ENCODE peak calls at places on chromosomes 6 and 20, in eight cellular contexts. Q is endodermal cell, X is thyroid gland, O is AG09309, A is A549, R is GM06990, N is keratinocyte, I is body of pancreas. U is an unnamed sample.

GRCh38 chr20:17657898-17658647 is 24.0 kb downstream of the RRBP1 start:
- DNase-seq in Q (no peak), X (no peak), O (no peak), R (no peak), N (no peak), A (no peak), I (peak), U (no peak)

GRCh38 chr20:35657271-35657670 is 7.4 kb downstream of the CPNE1 start:
- DNase-seq in X (no peak), A (no peak), I (no peak), Q (no peak), N (no peak), O (no peak), R (no peak), U (no peak)

GRCh38 chr20:61331542-61331941 is 79.5 kb downstream of the CDH4 start:
- DNase-seq in R (peak), N (no peak), A (no peak), O (no peak), X (no peak), Q (peak), I (no peak), U (no peak)

GRCh38 chr6:144106206-144106605 is 10.8 kb upstream of the SF3B5 start:
- DNase-seq in N (no peak), Q (no peak), O (no peak), X (peak), A (no peak), R (no peak), I (no peak), U (no peak)

GRCh38 chr6:138275976-138276375 is 57.7 kb upstream of the PBOV1 start:
- DNase-seq in Q (peak), N (peak), A (no peak), R (no peak), O (no peak), I (no peak), X (no peak), U (no peak)

GRCh38 chr6:96841241-96841824 is 4.1 kb upstream of the GPR63 start:
- DNase-seq in X (no peak), R (no peak), N (no peak), O (no peak), Q (no peak), I (no peak), A (no peak), U (no peak)

GRCh38 chr6:73521351-73522254 is 771 bp upstream of the EEF1A1 start:
- DNase-seq in N (no peak), A (peak), R (no peak), X (no peak), O (peak), Q (no peak), I (no peak), U (peak)

GRCh38 chr6:86609549-86610388 is 327.6 kb upstream of the HTR1E start:
- DNase-seq in A (no peak), O (no peak), R (no peak), N (no peak), I (no peak), X (no peak), Q (no peak), U (no peak)

GRCh38 chr20:43095034-43095433 is 94.7 kb downstream of the PTPRT start:
- DNase-seq in O (no peak), Q (no peak), A (no peak), R (no peak), X (no peak), I (no peak), N (no peak), U (no peak)

GRCh38 chr20:63574156-63574828 is at the start of gene HELZ2:
- DNase-seq in O (no peak), R (no peak), N (no peak), A (no peak), I (peak), Q (peak), X (peak), U (no peak)

GRCh38 chr6:97186416-97186999 is 96.5 kb downstream of the MMS22L start:
- DNase-seq in O (peak), R (peak), Q (peak), A (peak), I (peak), N (no peak), X (peak), U (peak)

GRCh38 chr6:52116605-52116948 is 29.2 kb upstream of the PKHD1 start:
- DNase-seq in N (no peak), Q (no peak), R (no peak), X (no peak), I (no peak), O (no peak), A (no peak), U (no peak)

GRCh38 chr6:52503853-52504777 is 72.7 kb downstream of the TRAM2 start:
- DNase-seq in O (no peak), A (peak), Q (peak), X (peak), N (peak), R (no peak), I (peak), U (no peak)

GRCh38 chr6:156701961-156702360 is 75.2 kb upstream of the ARID1B start:
- DNase-seq in A (no peak), X (no peak), R (no peak), O (no peak), I (no peak), N (no peak), Q (no peak), U (no peak)

GRCh38 chr20:48706116-48706656 is 121.6 kb downstream of the PREX1 start:
- DNase-seq in O (no peak), Q (no peak), A (no peak), I (no peak), N (no peak), X (no peak), R (no peak), U (no peak)

GRCh38 chr6:13511913-13512717 is 24.7 kb upstream of the GFOD1 start:
- DNase-seq in N (no peak), R (no peak), X (peak), O (no peak), Q (no peak), A (no peak), I (no peak), U (no peak)

GRCh38 chr6:5175195-5175594 is 85.6 kb downstream of the LYRM4 start:
- DNase-seq in O (no peak), N (no peak), R (no peak), A (peak), I (no peak), X (no peak), Q (peak), U (no peak)

GRCh38 chr20:46899619-46900018 is 5.0 kb downstream of the EYA2 start:
- DNase-seq in O (no peak), N (no peak), Q (no peak), X (no peak), R (no peak), I (no peak), A (no peak), U (no peak)

GRCh38 chr20:32333181-32333987 is 24.7 kb upstream of the ASXL1 start:
- DNase-seq in I (no peak), O (no peak), N (no peak), Q (no peak), A (no peak), X (no peak), R (peak), U (no peak)

GRCh38 chr6:138526822-138527235 is 27.5 kb upstream of the NHSL1 start:
- DNase-seq in X (no peak), I (no peak), R (no peak), Q (no peak), N (no peak), O (no peak), A (no peak), U (no peak)

GRCh38 chr6:72552938-72553337 is 68.9 kb upstream of the KCNQ5 start:
- DNase-seq in O (no peak), Q (no peak), X (no peak), N (peak), I (no peak), A (peak), R (no peak), U (no peak)

GRCh38 chr6:84645000-84645399 is 119.4 kb downstream of the TBX18 start:
- DNase-seq in N (no peak), R (no peak), A (peak), Q (no peak), X (no peak), O (no peak), I (no peak), U (no peak)

GRCh38 chr20:63697357-63697867 is 960 bp downstream of the TNFRSF6B start:
- DNase-seq in O (no peak), N (no peak), I (peak), A (no peak), R (no peak), Q (peak), X (no peak), U (no peak)

GRCh38 chr6:113632220-113632864 is 224.8 kb upstream of the MARCKS start:
- DNase-seq in O (peak), A (peak), R (peak), Q (no peak), X (no peak), I (peak), N (peak), U (peak)

GRCh38 chr6:40328376-40328987 is 258.7 kb downstream of the LRFN2 start:
- DNase-seq in X (peak), R (no peak), N (peak), I (peak), O (no peak), A (peak), Q (peak), U (no peak)

GRCh38 chr20:24783631-24784492 is 165.2 kb upstream of the CST7 start:
- DNase-seq in Q (peak), O (no peak), X (peak), I (no peak), A (peak), R (no peak), N (no peak), U (no peak)

DNA sequence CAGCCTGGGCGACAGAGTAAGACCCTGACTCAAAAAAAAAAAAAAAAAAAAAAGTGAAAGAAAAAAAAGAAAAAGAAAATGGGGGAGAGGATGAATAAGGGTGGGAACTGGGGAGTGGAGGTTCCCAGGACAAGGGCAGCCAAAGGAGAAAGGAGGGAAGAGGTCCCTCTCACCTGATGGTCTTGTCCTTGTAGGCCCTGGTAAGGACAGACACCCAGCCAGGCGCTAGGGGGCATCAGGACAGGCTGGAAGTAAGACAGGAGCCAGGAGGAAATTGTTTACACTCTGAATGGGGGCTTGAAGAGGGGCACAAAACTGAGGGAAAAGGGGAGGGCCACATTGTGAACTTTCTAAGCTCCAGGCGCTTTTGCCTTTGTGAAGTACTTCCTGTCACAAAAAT is 2.3 kb upstream of the ALDH5A1 start:
- DNase-seq in I (peak), A (peak), O (no peak), R (no peak), X (peak), N (no peak), Q (peak), U (no peak)
- TF ChIP-seq CTCF in I (peak), A (peak), O (peak), R (peak), X (no peak), N (no peak), Q (peak), U (peak)

GRCh38 chr6:33779895-33780294 is 9.0 kb downstream of the LEMD2 start:
- DNase-seq in R (no peak), X (no peak), I (no peak), N (no peak), O (no peak), A (no peak), Q (no peak), U (no peak)

GRCh38 chr6:33782561-33782960 is 6.4 kb downstream of the LEMD2 start:
- DNase-seq in R (no peak), O (no peak), A (no peak), N (no peak), X (no peak), I (no peak), Q (no peak), U (no peak)

GRCh38 chr6:33783781-33784520 is 5.0 kb downstream of the LEMD2 start:
- DNase-seq in R (no peak), A (no peak), I (no peak), Q (no peak), X (no peak), O (no peak), N (no peak), U (no peak)

GRCh38 chr6:33779305-33779704 is 9.6 kb downstream of the LEMD2 start:
- DNase-seq in Q (peak), I (no peak), O (no peak), X (no peak), N (no peak), A (no peak), R (no peak), U (no peak)

DNA sequence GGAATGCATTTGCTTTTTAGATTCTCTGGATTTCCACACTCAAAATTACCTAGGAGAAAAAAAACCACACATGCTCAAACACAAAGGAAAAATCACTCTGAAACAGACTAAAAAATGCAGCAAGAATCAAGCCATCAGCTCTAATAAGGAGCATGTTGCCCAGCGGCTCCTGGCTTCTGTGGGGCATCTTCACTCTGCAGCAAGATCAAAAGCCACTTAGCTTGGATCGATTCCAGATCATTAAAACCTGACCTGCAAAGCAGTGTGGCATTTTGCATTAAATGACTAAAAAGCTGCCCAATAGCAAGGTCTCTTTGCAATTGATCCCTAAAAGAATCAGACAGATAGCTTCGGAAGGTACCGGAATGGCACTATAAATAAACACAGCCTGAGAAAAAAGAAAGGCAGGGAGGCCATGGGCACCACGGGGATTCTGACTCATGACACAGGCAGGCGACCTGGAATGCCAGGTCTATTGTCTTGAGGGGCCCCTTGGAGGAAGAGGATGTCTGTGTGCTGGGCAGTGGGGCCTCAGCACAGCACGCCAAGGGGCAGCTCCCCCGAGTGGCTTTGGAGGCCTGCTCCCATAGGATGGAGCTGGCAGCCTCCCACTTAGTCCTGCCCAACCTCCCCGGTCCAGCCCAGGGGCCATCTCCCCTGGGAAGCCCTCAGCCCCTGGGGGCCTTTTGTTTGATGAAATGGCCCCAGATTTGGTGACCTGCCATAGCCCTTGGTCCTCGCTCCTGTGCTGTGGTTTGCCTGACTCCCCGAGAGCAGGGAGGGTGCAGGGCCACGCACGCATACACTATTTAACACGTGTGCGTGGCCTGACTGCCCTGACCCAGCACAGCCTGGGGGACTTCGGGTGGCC is 7.6 kb downstream of the LEMD2 start:
- DNase-seq in I (no peak), Q (peak), A (peak), O (no peak), N (no peak), R (no peak), X (no peak), U (peak)
- H3K4me3 ChIP-seq in I (no peak), Q (no peak), A (no peak), O (no peak), N (no peak), R (no peak), X (no peak), U (no peak)

GRCh38 chr6:94813806-94814205 is 763.5 kb upstream of the MANEA start:
- DNase-seq in N (no peak), Q (no peak), X (no peak), I (no peak), A (no peak), O (no peak), R (no peak), U (no peak)
- TF ChIP-seq CTCF in N (no peak), Q (peak), X (no peak), I (no peak), A (no peak), O (no peak), R (no peak), U (no peak)

GRCh38 chr6:125363360-125364121 is 61.8 kb upstream of the HDDC2 start:
- DNase-seq in N (no peak), R (no peak), X (peak), I (peak), A (no peak), O (no peak), Q (peak), U (no peak)
- H3K4me3 ChIP-seq in N (peak), R (no peak), X (peak), I (no peak), A (no peak), O (peak), Q (peak), U (peak)

GRCh38 chr6:74870403-74870802 is 335.4 kb downstream of the COL12A1 start:
- DNase-seq in N (no peak), Q (no peak), R (no peak), I (no peak), O (no peak), A (peak), X (no peak), U (no peak)
- TF ChIP-seq CTCF in N (no peak), Q (peak), R (no peak), I (no peak), O (no peak), A (no peak), X (no peak), U (peak)

GRCh38 chr20:57267158-57267821 is 849 bp upstream of the BMP7 start:
- DNase-seq in O (no peak), A (no peak), R (no peak), I (no peak), N (no peak), X (no peak), Q (no peak), U (no peak)

GRCh38 chr20:57264908-57265648 is 1.4 kb downstream of the BMP7 start:
- DNase-seq in O (no peak), X (peak), N (no peak), R (no peak), A (no peak), Q (no peak), I (no peak), U (no peak)

GRCh38 chr20:57264151-57264792 is 2.2 kb downstream of the BMP7 start:
- DNase-seq in X (peak), Q (peak), R (no peak), A (no peak), I (peak), N (no peak), O (no peak), U (no peak)

GRCh38 chr20:57266251-57267157 is at the start of gene BMP7:
- DNase-seq in O (no peak), A (peak), Q (peak), I (no peak), X (peak), N (no peak), R (no peak), U (no peak)

GRCh38 chr20:57265649-57266250 is 691 bp downstream of the BMP7 start:
- DNase-seq in A (peak), N (no peak), Q (peak), X (peak), I (no peak), O (no peak), R (no peak), U (no peak)
- H3K4me3 ChIP-seq in A (peak), N (no peak), Q (peak), X (peak), I (no peak), O (no peak), R (no peak), U (no peak)

GRCh38 chr20:4289875-4290274 is 274.5 kb upstream of the RNF24 start:
- DNase-seq in R (no peak), O (no peak), I (no peak), X (no peak), N (no peak), A (peak), Q (peak), U (no peak)
- TF ChIP-seq CTCF in R (peak), O (peak), I (no peak), X (no peak), N (peak), A (peak), Q (peak), U (no peak)

DNA sequence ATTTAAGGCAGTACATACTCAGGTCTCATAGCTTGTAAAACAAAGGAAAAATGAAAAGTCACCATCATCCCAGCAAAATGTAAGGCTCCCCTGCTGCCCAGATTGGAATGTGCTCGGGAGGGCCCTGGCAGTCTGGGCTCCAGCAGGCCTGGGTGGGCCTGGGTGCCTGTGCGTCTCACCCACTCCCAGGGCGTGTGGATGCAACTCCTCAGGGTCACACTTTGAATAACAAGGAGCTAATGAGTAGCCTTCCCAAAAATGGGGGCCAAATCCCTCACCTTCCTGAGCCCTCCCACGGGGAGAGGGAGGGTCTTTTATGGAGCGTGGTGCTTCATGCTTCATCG is 10.8 kb upstream of the FAM209A start:
- DNase-seq in A (no peak), O (no peak), N (no peak), X (no peak), R (no peak), I (no peak), Q (no peak), U (no peak)
- H3K4me3 ChIP-seq in A (no peak), O (no peak), N (no peak), X (no peak), R (no peak), I (no peak), Q (no peak), U (no peak)